ENCODE peak calls at places on chromosomes 11 and 22, in ten cellular contexts. One of them, this sample, is unnamed.

GRCh38 chr11:44631831-44632230 is 66.4 kb downstream of the CD82 start:
- DNase-seq in effector CD4-positive, alpha-beta T cell: no peak
- DNase-seq in NCI-H1436: no peak
- DNase-seq in GM20000: no peak
- DNase-seq in HTR-8/SVneo: no peak
- DNase-seq in DMS153: no peak
- DNase-seq in NCI-H2107: no peak
- DNase-seq in activated gamma-delta T cell: no peak
- DNase-seq in astrocyte of the hippocampus: no peak
- DNase-seq in substantia nigra: no peak
- DNase-seq in this sample: no peak

GRCh38 chr22:18023509-18024275 is 669 bp downstream of the MICAL3 start:
- DNase-seq in NCI-H2107: no peak
- DNase-seq in activated gamma-delta T cell: no peak
- DNase-seq in DMS153: peak
- DNase-seq in GM20000: peak
- DNase-seq in HTR-8/SVneo: peak
- DNase-seq in NCI-H1436: peak
- DNase-seq in effector CD4-positive, alpha-beta T cell: no peak
- DNase-seq in substantia nigra: peak
- DNase-seq in astrocyte of the hippocampus: peak
- DNase-seq in this sample: peak

GRCh38 chr11:133146697-133147306 is 385.5 kb downstream of the OPCML start:
- DNase-seq in activated gamma-delta T cell: no peak
- DNase-seq in HTR-8/SVneo: no peak
- DNase-seq in DMS153: no peak
- DNase-seq in NCI-H2107: no peak
- DNase-seq in astrocyte of the hippocampus: no peak
- DNase-seq in NCI-H1436: no peak
- DNase-seq in GM20000: no peak
- DNase-seq in effector CD4-positive, alpha-beta T cell: no peak
- DNase-seq in substantia nigra: no peak
- DNase-seq in this sample: no peak

GRCh38 chr11:83845797-83846196 is 559.6 kb upstream of the CCDC90B start:
- DNase-seq in NCI-H1436: no peak
- DNase-seq in activated gamma-delta T cell: no peak
- DNase-seq in astrocyte of the hippocampus: no peak
- DNase-seq in NCI-H2107: no peak
- DNase-seq in substantia nigra: no peak
- DNase-seq in GM20000: no peak
- DNase-seq in effector CD4-positive, alpha-beta T cell: no peak
- DNase-seq in HTR-8/SVneo: no peak
- DNase-seq in DMS153: no peak
- DNase-seq in this sample: no peak

GRCh38 chr22:46929046-46929688 is 166.7 kb downstream of the TBC1D22A start:
- DNase-seq in GM20000: no peak
- DNase-seq in DMS153: no peak
- DNase-seq in substantia nigra: no peak
- DNase-seq in HTR-8/SVneo: no peak
- DNase-seq in effector CD4-positive, alpha-beta T cell: no peak
- DNase-seq in NCI-H2107: no peak
- DNase-seq in activated gamma-delta T cell: no peak
- DNase-seq in astrocyte of the hippocampus: peak
- DNase-seq in NCI-H1436: no peak
- DNase-seq in this sample: no peak

GRCh38 chr22:17949926-17950473 is 74.4 kb downstream of the MICAL3 start:
- DNase-seq in substantia nigra: no peak
- DNase-seq in astrocyte of the hippocampus: no peak
- DNase-seq in activated gamma-delta T cell: no peak
- DNase-seq in DMS153: no peak
- DNase-seq in NCI-H1436: no peak
- DNase-seq in HTR-8/SVneo: no peak
- DNase-seq in NCI-H2107: no peak
- DNase-seq in effector CD4-positive, alpha-beta T cell: no peak
- DNase-seq in GM20000: no peak
- DNase-seq in this sample: no peak

GRCh38 chr22:22811016-22812009 is 76.3 kb upstream of the IGLL5 start:
- DNase-seq in NCI-H2107: no peak
- DNase-seq in DMS153: no peak
- DNase-seq in HTR-8/SVneo: no peak
- DNase-seq in effector CD4-positive, alpha-beta T cell: no peak
- DNase-seq in substantia nigra: no peak
- DNase-seq in GM20000: no peak
- DNase-seq in NCI-H1436: no peak
- DNase-seq in astrocyte of the hippocampus: no peak
- DNase-seq in activated gamma-delta T cell: no peak
- DNase-seq in this sample: no peak

GRCh38 chr11:40186401-40187091 is 1272.9 kb downstream of the LRRC4C start:
- DNase-seq in GM20000: no peak
- DNase-seq in NCI-H1436: no peak
- DNase-seq in DMS153: peak
- DNase-seq in HTR-8/SVneo: no peak
- DNase-seq in substantia nigra: peak
- DNase-seq in effector CD4-positive, alpha-beta T cell: no peak
- DNase-seq in activated gamma-delta T cell: no peak
- DNase-seq in NCI-H2107: no peak
- DNase-seq in astrocyte of the hippocampus: no peak
- DNase-seq in this sample: no peak

GRCh38 chr11:40293655-40294342 is 1165.7 kb downstream of the LRRC4C start:
- DNase-seq in NCI-H1436: peak
- DNase-seq in activated gamma-delta T cell: no peak
- DNase-seq in astrocyte of the hippocampus: peak
- DNase-seq in effector CD4-positive, alpha-beta T cell: no peak
- DNase-seq in GM20000: peak
- DNase-seq in NCI-H2107: no peak
- DNase-seq in substantia nigra: peak
- DNase-seq in HTR-8/SVneo: peak
- DNase-seq in DMS153: peak
- DNase-seq in this sample: peak

GRCh38 chr11:13238879-13239514 is 38.6 kb upstream of the BMAL1 start:
- DNase-seq in effector CD4-positive, alpha-beta T cell: peak
- DNase-seq in substantia nigra: peak
- DNase-seq in astrocyte of the hippocampus: peak
- DNase-seq in HTR-8/SVneo: peak
- DNase-seq in NCI-H1436: peak
- DNase-seq in GM20000: peak
- DNase-seq in activated gamma-delta T cell: no peak
- DNase-seq in DMS153: no peak
- DNase-seq in NCI-H2107: no peak
- DNase-seq in this sample: peak

GRCh38 chr11:18321622-18321990 is 334 bp downstream of the HPS5 start:
- DNase-seq in NCI-H2107: no peak
- DNase-seq in NCI-H1436: no peak
- DNase-seq in astrocyte of the hippocampus: no peak
- DNase-seq in HTR-8/SVneo: no peak
- DNase-seq in substantia nigra: no peak
- DNase-seq in DMS153: no peak
- DNase-seq in GM20000: no peak
- DNase-seq in effector CD4-positive, alpha-beta T cell: no peak
- DNase-seq in activated gamma-delta T cell: no peak
- DNase-seq in this sample: peak

GRCh38 chr11:3223932-3224729 is 5.5 kb upstream of the MRGPRG start:
- DNase-seq in activated gamma-delta T cell: no peak
- DNase-seq in DMS153: no peak
- DNase-seq in NCI-H2107: no peak
- DNase-seq in astrocyte of the hippocampus: no peak
- DNase-seq in HTR-8/SVneo: no peak
- DNase-seq in GM20000: no peak
- DNase-seq in effector CD4-positive, alpha-beta T cell: no peak
- DNase-seq in NCI-H1436: no peak
- DNase-seq in substantia nigra: no peak
- DNase-seq in this sample: no peak

GRCh38 chr11:20360650-20361049 is 2.9 kb upstream of the HTATIP2 start:
- DNase-seq in effector CD4-positive, alpha-beta T cell: peak
- DNase-seq in substantia nigra: no peak
- DNase-seq in astrocyte of the hippocampus: peak
- DNase-seq in NCI-H1436: no peak
- DNase-seq in activated gamma-delta T cell: no peak
- DNase-seq in DMS153: peak
- DNase-seq in HTR-8/SVneo: no peak
- DNase-seq in GM20000: peak
- DNase-seq in NCI-H2107: no peak
- DNase-seq in this sample: no peak

GRCh38 chr11:37905707-37906417 is 1307.8 kb upstream of the RAG2 start:
- DNase-seq in effector CD4-positive, alpha-beta T cell: no peak
- DNase-seq in NCI-H1436: no peak
- DNase-seq in DMS153: no peak
- DNase-seq in HTR-8/SVneo: no peak
- DNase-seq in NCI-H2107: no peak
- DNase-seq in GM20000: no peak
- DNase-seq in activated gamma-delta T cell: no peak
- DNase-seq in substantia nigra: no peak
- DNase-seq in astrocyte of the hippocampus: no peak
- DNase-seq in this sample: no peak

GRCh38 chr11:110134120-110134519 is 40.9 kb downstream of the ZC3H12C start:
- DNase-seq in NCI-H2107: peak
- DNase-seq in NCI-H1436: peak
- DNase-seq in DMS153: peak
- DNase-seq in effector CD4-positive, alpha-beta T cell: no peak
- DNase-seq in substantia nigra: no peak
- DNase-seq in astrocyte of the hippocampus: peak
- DNase-seq in HTR-8/SVneo: no peak
- DNase-seq in activated gamma-delta T cell: no peak
- DNase-seq in GM20000: no peak
- DNase-seq in this sample: no peak

GRCh38 chr11:118343981-118344521 is at the start of gene CD3G:
- DNase-seq in NCI-H1436: no peak
- DNase-seq in HTR-8/SVneo: no peak
- DNase-seq in effector CD4-positive, alpha-beta T cell: peak
- DNase-seq in GM20000: no peak
- DNase-seq in NCI-H2107: no peak
- DNase-seq in astrocyte of the hippocampus: no peak
- DNase-seq in substantia nigra: no peak
- DNase-seq in DMS153: no peak
- DNase-seq in activated gamma-delta T cell: peak
- DNase-seq in this sample: no peak

GRCh38 chr11:64285885-64286800 is 495 bp downstream of the GPR137 start:
- DNase-seq in substantia nigra: peak
- DNase-seq in NCI-H1436: no peak
- DNase-seq in GM20000: no peak
- DNase-seq in HTR-8/SVneo: no peak
- DNase-seq in NCI-H2107: no peak
- DNase-seq in activated gamma-delta T cell: no peak
- DNase-seq in astrocyte of the hippocampus: no peak
- DNase-seq in DMS153: peak
- DNase-seq in effector CD4-positive, alpha-beta T cell: no peak
- DNase-seq in this sample: no peak

GRCh38 chr22:47294222-47294532 is 531.7 kb downstream of the TBC1D22A start:
- DNase-seq in HTR-8/SVneo: no peak
- DNase-seq in NCI-H1436: no peak
- DNase-seq in substantia nigra: no peak
- DNase-seq in NCI-H2107: no peak
- DNase-seq in DMS153: no peak
- DNase-seq in activated gamma-delta T cell: no peak
- DNase-seq in effector CD4-positive, alpha-beta T cell: no peak
- DNase-seq in GM20000: no peak
- DNase-seq in astrocyte of the hippocampus: peak
- DNase-seq in this sample: peak

GRCh38 chr11:58574851-58575250 is 805 bp downstream of the LPXN start:
- DNase-seq in activated gamma-delta T cell: no peak
- DNase-seq in HTR-8/SVneo: no peak
- DNase-seq in NCI-H2107: no peak
- DNase-seq in GM20000: no peak
- DNase-seq in NCI-H1436: no peak
- DNase-seq in astrocyte of the hippocampus: peak
- DNase-seq in DMS153: no peak
- DNase-seq in substantia nigra: no peak
- DNase-seq in effector CD4-positive, alpha-beta T cell: no peak
- DNase-seq in this sample: peak

GRCh38 chr11:6486256-6486655 is 5.0 kb downstream of the TIMM10B start:
- DNase-seq in NCI-H2107: no peak
- DNase-seq in GM20000: no peak
- DNase-seq in substantia nigra: no peak
- DNase-seq in HTR-8/SVneo: no peak
- DNase-seq in NCI-H1436: no peak
- DNase-seq in activated gamma-delta T cell: no peak
- DNase-seq in DMS153: no peak
- DNase-seq in effector CD4-positive, alpha-beta T cell: no peak
- DNase-seq in astrocyte of the hippocampus: no peak
- DNase-seq in this sample: no peak

This sample was measured in adipocyte.